ENCODE peak calls at places on chromosomes 6 and 20, in five cellular contexts. Z, E, J, T and L are unnamed samples.

GRCh38 chr20:6081236-6081635 is 27.4 kb upstream of the LRRN4 start:
- DNase-seq in T (no peak), Z (no peak), J (no peak), E (no peak), L (no peak)

GRCh38 chr6:110101885-110102284 is 77.6 kb downstream of the WASF1 start:
- DNase-seq in T (no peak), J (no peak), Z (no peak), E (no peak), L (peak)

GRCh38 chr6:24307881-24308280 is 50.0 kb downstream of the DCDC2 start:
- DNase-seq in J (no peak), E (no peak), T (peak), Z (no peak), L (no peak)

GRCh38 chr6:13295576-13295975 is 32.8 kb downstream of the TBC1D7 start:
- DNase-seq in Z (no peak), E (no peak), J (no peak), T (no peak), L (no peak)

GRCh38 chr20:5353624-5354496 is 37.1 kb upstream of the PROKR2 start:
- DNase-seq in J (no peak), Z (no peak), T (peak), E (peak), L (no peak)

GRCh38 chr6:17389274-17389847 is 4.0 kb upstream of the CAP2 start:
- DNase-seq in J (no peak), T (no peak), E (no peak), Z (no peak), L (no peak)

GRCh38 chr20:10652660-10653191 is 21.1 kb downstream of the JAG1 start:
- DNase-seq in T (no peak), J (no peak), Z (no peak), E (no peak), L (no peak)

GRCh38 chr20:55615818-55616217 is 389.5 kb downstream of the CBLN4 start:
- DNase-seq in Z (no peak), T (no peak), J (no peak), E (no peak), L (no peak)

GRCh38 chr6:18990313-18990978 is 603.3 kb downstream of the RNF144B start:
- DNase-seq in T (peak), E (peak), J (peak), Z (peak), L (peak)

GRCh38 chr6:15504040-15504491 is 158.8 kb downstream of the DTNBP1 start:
- DNase-seq in J (no peak), Z (peak), T (peak), E (no peak), L (no peak)

GRCh38 chr6:40535784-40536380 is 51.3 kb downstream of the LRFN2 start:
- DNase-seq in J (no peak), T (no peak), Z (no peak), E (no peak), L (no peak)

GRCh38 chr20:25503946-25504345 is 81.4 kb downstream of the NINL start:
- DNase-seq in E (no peak), Z (no peak), J (no peak), T (no peak), L (no peak)

GRCh38 chr6:16168858-16169257 is 40.0 kb downstream of the MYLIP start:
- DNase-seq in T (peak), Z (no peak), J (no peak), E (peak), L (peak)

GRCh38 chr6:2230659-2231277 is 14.6 kb downstream of the GMDS start:
- DNase-seq in T (no peak), J (no peak), Z (no peak), E (no peak), L (peak)

GRCh38 chr20:63319164-63320040 is 26.4 kb downstream of the COL20A1 start:
- DNase-seq in E (no peak), Z (peak), J (no peak), T (no peak), L (no peak)

GRCh38 chr20:39576786-39577185 is 614.6 kb downstream of the DHX35 start:
- DNase-seq in Z (no peak), J (no peak), T (peak), E (no peak), L (no peak)

GRCh38 chr6:24883618-24884017 is 52.1 kb downstream of the RIPOR2 start:
- DNase-seq in Z (no peak), T (peak), J (peak), E (no peak), L (peak)

GRCh38 chr6:53934013-53934412 is 139.2 kb downstream of the LRRC1 start:
- DNase-seq in J (no peak), E (no peak), T (no peak), Z (no peak), L (no peak)

GRCh38 chr20:16530201-16530681 is 43.0 kb downstream of the KIF16B start:
- DNase-seq in J (no peak), Z (no peak), E (peak), T (peak), L (no peak)

GRCh38 chr20:57244627-57245214 is 21.7 kb downstream of the BMP7 start:
- DNase-seq in E (no peak), Z (no peak), J (no peak), T (no peak), L (no peak)

GRCh38 chr6:69835414-69836179 is 30.8 kb upstream of the COL19A1 start:
- DNase-seq in Z (no peak), E (peak), J (peak), T (peak), L (peak)

GRCh38 chr6:154792761-154793160 is 59.5 kb downstream of the SCAF8 start:
- DNase-seq in T (peak), Z (no peak), E (no peak), J (no peak), L (no peak)

GRCh38 chr6:36545767-36546663 is 1.3 kb downstream of the STK38 start:
- DNase-seq in T (peak), Z (no peak), E (no peak), J (peak), L (peak)

GRCh38 chr20:43583982-43584432 is 6.7 kb upstream of the IFT52 start:
- DNase-seq in E (no peak), J (peak), T (peak), Z (peak), L (peak)

GRCh38 chr6:136324981-136325380 is 35.3 kb upstream of the BCLAF1 start:
- DNase-seq in J (no peak), T (no peak), Z (no peak), E (no peak), L (no peak)

GRCh38 chr20:19456600-19457390 is 244.4 kb downstream of the SLC24A3 start:
- DNase-seq in T (no peak), J (no peak), Z (no peak), E (no peak), L (no peak)

GRCh38 chr6:6751615-6752014 is 163.1 kb downstream of the LY86 start:
- DNase-seq in J (peak), T (no peak), Z (no peak), E (no peak), L (peak)

GRCh38 chr6:36788768-36789167 is 50.5 kb downstream of the CPNE5 start:
- DNase-seq in Z (peak), T (no peak), E (no peak), J (no peak), L (no peak)

GRCh38 chr6:34573567-34574183 is 17.5 kb upstream of the SPDEF start:
- DNase-seq in T (no peak), Z (no peak), E (no peak), J (no peak), L (no peak)

GRCh38 chr6:102853249-102853955 is 1459.9 kb downstream of the GRIK2 start:
- DNase-seq in T (no peak), J (no peak), Z (no peak), E (no peak), L (no peak)
- TF ChIP-seq CTCF in T (no peak), J (no peak), Z (no peak), E (no peak), L (no peak)

DNA sequence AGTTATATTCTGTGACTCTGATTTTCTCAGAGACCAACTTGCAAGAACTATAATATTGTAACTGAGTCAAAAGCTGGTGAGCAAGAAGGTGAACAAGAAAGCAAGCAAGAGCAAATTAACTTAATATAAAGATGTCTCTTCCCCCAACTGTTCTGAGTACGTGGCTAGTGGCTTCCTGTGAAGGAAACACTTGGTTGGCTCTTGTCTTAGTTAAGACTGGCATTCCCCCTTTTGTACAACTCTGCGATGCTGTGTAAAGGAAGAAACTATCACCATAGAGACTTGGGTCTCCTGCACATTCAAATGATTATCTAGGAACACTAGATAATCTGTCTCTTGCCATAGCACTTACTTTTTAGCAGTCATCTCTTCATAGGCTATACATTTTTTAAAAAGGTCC is 47.3 kb upstream of the TNFAIP3 start:
- DNase-seq in E (no peak), Z (no peak), J (peak), T (no peak), L (peak)
- H3K4me3 ChIP-seq in E (no peak), Z (no peak), J (no peak), T (no peak), L (no peak)

GRCh38 chr6:107080036-107080435 is 35.3 kb downstream of the BEND3 start:
- DNase-seq in Z (no peak), E (peak), J (peak), T (no peak), L (peak)
- TF ChIP-seq CTCF in Z (no peak), E (no peak), J (peak), T (peak), L (peak)

GRCh38 chr6:33172307-33173227 is 19.7 kb downstream of the COL11A2 start:
- DNase-seq in T (peak), E (peak), Z (no peak), J (no peak), L (peak)

GRCh38 chr6:33173228-33174180 is 18.8 kb downstream of the COL11A2 start:
- DNase-seq in T (no peak), E (no peak), Z (no peak), J (no peak), L (no peak)

GRCh38 chr6:33176906-33177305 is 15.4 kb downstream of the COL11A2 start:
- DNase-seq in Z (no peak), J (no peak), E (no peak), T (no peak), L (no peak)

GRCh38 chr6:33175436-33176069 is 16.7 kb downstream of the COL11A2 start:
- DNase-seq in E (no peak), Z (no peak), T (no peak), J (no peak), L (no peak)

GRCh38 chr6:33174784-33175183 is 17.5 kb downstream of the COL11A2 start:
- DNase-seq in J (no peak), T (no peak), E (no peak), Z (no peak), L (no peak)
- H3K4me3 ChIP-seq in J (no peak), T (no peak), E (no peak), Z (no peak), L (no peak)

DNA sequence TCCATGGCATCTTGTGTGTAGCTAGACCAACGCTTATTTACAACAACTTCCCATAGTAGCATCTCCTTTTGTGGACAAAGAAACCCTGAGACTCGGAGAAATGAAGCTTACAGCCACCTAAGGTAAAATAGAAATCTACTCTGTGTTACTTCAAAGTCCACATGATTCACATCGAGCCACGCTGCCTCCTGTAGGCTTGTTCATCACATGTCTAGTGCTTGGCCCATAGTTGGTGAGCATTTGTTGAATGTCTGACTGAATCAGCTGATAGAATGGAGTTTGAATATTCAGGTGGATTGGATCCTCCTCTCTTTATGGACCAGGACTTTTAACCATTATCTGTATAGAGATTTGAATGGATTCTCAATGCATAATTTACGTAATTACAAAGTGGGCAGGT is 130.7 kb downstream of the CCDC170 start:
- DNase-seq in Z (no peak), T (no peak), J (no peak), E (no peak), L (no peak)
- TF ChIP-seq CTCF in Z (no peak), T (no peak), J (no peak), E (no peak), L (no peak)

GRCh38 chr20:1460275-1460674 is 6.4 kb downstream of the NSFL1C start:
- DNase-seq in Z (no peak), J (no peak), E (no peak), T (no peak), L (no peak)
- H3K4me3 ChIP-seq in Z (no peak), J (no peak), E (no peak), T (no peak), L (no peak)

GRCh38 chr20:58599966-58600365 is 51.1 kb upstream of the STX16 start:
- DNase-seq in Z (no peak), T (no peak), E (no peak), J (no peak), L (no peak)
- TF ChIP-seq CTCF in Z (no peak), T (no peak), E (no peak), J (no peak), L (no peak)

GRCh38 chr20:51594206-51594998 is 51.9 kb upstream of the NFATC2 start:
- DNase-seq in E (no peak), Z (peak), T (no peak), J (no peak), L (no peak)
- H3K4me3 ChIP-seq in E (no peak), Z (no peak), T (no peak), J (no peak), L (no peak)

GRCh38 chr6:43878127-43878634 is 108.2 kb downstream of the VEGFA start:
- DNase-seq in J (no peak), T (no peak), E (no peak), Z (no peak), L (no peak)
- TF ChIP-seq CTCF in J (no peak), T (no peak), E (no peak), Z (no peak), L (no peak)

GRCh38 chr6:28943223-28943556 is 19.4 kb upstream of the TRIM27 start:
- DNase-seq in J (no peak), E (no peak), T (no peak), Z (no peak), L (no peak)
- H3K4me3 ChIP-seq in J (no peak), E (peak), T (peak), Z (peak), L (peak)